ENCODE peak calls at places on chromosomes 4 and X, in seven cellular contexts. One of them, this sample, is unnamed.

GRCh38 chr4:176376032-176376614 is 56.4 kb downstream of the SPCS3 start:
- DNase-seq in H9: no peak
- DNase-seq in H1: no peak
- DNase-seq in neuronal stem cell: no peak
- DNase-seq in IMR-90: peak
- DNase-seq in mesenchymal stem cell: peak
- DNase-seq in mesendoderm: peak
- DNase-seq in this sample: no peak

GRCh38 chrX:123263246-123263757 is 79.2 kb downstream of the GRIA3 start:
- DNase-seq in IMR-90: no peak
- DNase-seq in mesenchymal stem cell: no peak
- DNase-seq in H1: peak
- DNase-seq in H9: no peak
- DNase-seq in neuronal stem cell: peak
- DNase-seq in mesendoderm: peak
- DNase-seq in this sample: no peak

GRCh38 chr4:182320580-182320979 is 77.4 kb downstream of the TENM3 start:
- DNase-seq in H9: no peak
- DNase-seq in neuronal stem cell: no peak
- DNase-seq in IMR-90: no peak
- DNase-seq in H1: no peak
- DNase-seq in mesenchymal stem cell: no peak
- DNase-seq in mesendoderm: no peak
- DNase-seq in this sample: no peak

GRCh38 chr4:86679441-86679840 is 85.3 kb downstream of the PTPN13 start:
- DNase-seq in H9: no peak
- DNase-seq in IMR-90: no peak
- DNase-seq in mesendoderm: no peak
- DNase-seq in neuronal stem cell: no peak
- DNase-seq in mesenchymal stem cell: no peak
- DNase-seq in H1: no peak
- DNase-seq in this sample: peak

GRCh38 chrX:41441934-41442823 is 5.0 kb upstream of the NYX start:
- DNase-seq in H9: peak
- DNase-seq in mesendoderm: peak
- DNase-seq in mesenchymal stem cell: peak
- DNase-seq in neuronal stem cell: peak
- DNase-seq in IMR-90: peak
- DNase-seq in H1: peak
- DNase-seq in this sample: peak

GRCh38 chr4:3219761-3220481 is 29.0 kb upstream of the MSANTD1 start:
- DNase-seq in IMR-90: no peak
- DNase-seq in H9: no peak
- DNase-seq in mesendoderm: no peak
- DNase-seq in H1: no peak
- DNase-seq in mesenchymal stem cell: no peak
- DNase-seq in neuronal stem cell: no peak
- DNase-seq in this sample: no peak

GRCh38 chr4:65893957-65894755 is 223.9 kb upstream of the EPHA5 start:
- DNase-seq in IMR-90: no peak
- DNase-seq in mesenchymal stem cell: no peak
- DNase-seq in neuronal stem cell: no peak
- DNase-seq in mesendoderm: no peak
- DNase-seq in H9: no peak
- DNase-seq in H1: no peak
- DNase-seq in this sample: no peak

GRCh38 chrX:154751669-154752271 is 893 bp upstream of the GAB3 start:
- DNase-seq in H9: no peak
- DNase-seq in H1: no peak
- DNase-seq in IMR-90: no peak
- DNase-seq in mesendoderm: no peak
- DNase-seq in neuronal stem cell: no peak
- DNase-seq in mesenchymal stem cell: no peak
- DNase-seq in this sample: no peak

GRCh38 chr4:156103306-156103705 is 149.6 kb upstream of the CTSO start:
- DNase-seq in H9: no peak
- DNase-seq in mesenchymal stem cell: peak
- DNase-seq in mesendoderm: no peak
- DNase-seq in neuronal stem cell: no peak
- DNase-seq in IMR-90: no peak
- DNase-seq in H1: no peak
- DNase-seq in this sample: no peak

GRCh38 chr4:129446074-129446473 is 350.1 kb downstream of the C4orf33 start:
- DNase-seq in IMR-90: no peak
- DNase-seq in H1: no peak
- DNase-seq in neuronal stem cell: no peak
- DNase-seq in H9: peak
- DNase-seq in mesendoderm: peak
- DNase-seq in mesenchymal stem cell: peak
- DNase-seq in this sample: no peak

GRCh38 chrX:12945494-12945893 is 29.4 kb upstream of the TMSB4X start:
- DNase-seq in H1: no peak
- DNase-seq in IMR-90: no peak
- DNase-seq in H9: no peak
- DNase-seq in neuronal stem cell: no peak
- DNase-seq in mesenchymal stem cell: no peak
- DNase-seq in mesendoderm: no peak
- DNase-seq in this sample: no peak

GRCh38 chrX:12946838-12947544 is 27.9 kb upstream of the TMSB4X start:
- DNase-seq in mesendoderm: peak
- DNase-seq in mesenchymal stem cell: peak
- DNase-seq in H1: peak
- DNase-seq in IMR-90: peak
- DNase-seq in H9: peak
- DNase-seq in neuronal stem cell: peak
- DNase-seq in this sample: peak

GRCh38 chrX:12947545-12948235 is 27.2 kb upstream of the TMSB4X start:
- DNase-seq in H1: no peak
- DNase-seq in neuronal stem cell: no peak
- DNase-seq in mesendoderm: no peak
- DNase-seq in mesenchymal stem cell: no peak
- DNase-seq in IMR-90: no peak
- DNase-seq in H9: no peak
- DNase-seq in this sample: no peak

GRCh38 chrX:12948495-12948894 is 26.4 kb upstream of the TMSB4X start:
- DNase-seq in mesenchymal stem cell: no peak
- DNase-seq in IMR-90: no peak
- DNase-seq in H1: no peak
- DNase-seq in mesendoderm: no peak
- DNase-seq in neuronal stem cell: no peak
- DNase-seq in H9: no peak
- DNase-seq in this sample: no peak

DNA sequence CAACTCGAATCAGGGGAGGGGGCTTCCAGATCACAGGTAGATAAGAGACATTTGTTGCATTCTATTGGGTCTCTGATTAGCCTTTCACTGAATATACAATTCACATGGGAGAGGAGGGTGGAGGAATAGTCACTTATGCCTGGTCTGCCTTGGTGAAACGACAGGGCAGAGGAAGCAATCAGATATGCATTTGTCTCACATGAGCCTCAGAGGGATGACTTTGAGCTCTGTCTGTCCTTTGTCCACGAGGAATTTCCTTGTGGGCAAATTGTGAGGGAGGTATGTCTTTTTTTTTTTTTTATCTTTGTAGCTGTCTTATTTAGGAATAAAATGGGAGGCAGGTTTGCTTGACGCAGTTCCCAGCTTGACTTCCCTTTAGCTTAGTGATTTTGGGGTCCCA is 28.5 kb upstream of the TMSB4X start:
- DNase-seq in mesenchymal stem cell: peak
- DNase-seq in H1: no peak
- DNase-seq in mesendoderm: peak
- DNase-seq in H9: no peak
- DNase-seq in neuronal stem cell: no peak
- DNase-seq in IMR-90: no peak
- DNase-seq in this sample: no peak
- H3K9ac ChIP-seq in mesenchymal stem cell: peak
- H3K9ac ChIP-seq in H1: no peak
- H3K9ac ChIP-seq in mesendoderm: no peak
- H3K9ac ChIP-seq in H9: no peak
- H3K9ac ChIP-seq in neuronal stem cell: no peak
- H3K9ac ChIP-seq in IMR-90: no peak
- H3K9ac ChIP-seq in this sample: no peak

DNA sequence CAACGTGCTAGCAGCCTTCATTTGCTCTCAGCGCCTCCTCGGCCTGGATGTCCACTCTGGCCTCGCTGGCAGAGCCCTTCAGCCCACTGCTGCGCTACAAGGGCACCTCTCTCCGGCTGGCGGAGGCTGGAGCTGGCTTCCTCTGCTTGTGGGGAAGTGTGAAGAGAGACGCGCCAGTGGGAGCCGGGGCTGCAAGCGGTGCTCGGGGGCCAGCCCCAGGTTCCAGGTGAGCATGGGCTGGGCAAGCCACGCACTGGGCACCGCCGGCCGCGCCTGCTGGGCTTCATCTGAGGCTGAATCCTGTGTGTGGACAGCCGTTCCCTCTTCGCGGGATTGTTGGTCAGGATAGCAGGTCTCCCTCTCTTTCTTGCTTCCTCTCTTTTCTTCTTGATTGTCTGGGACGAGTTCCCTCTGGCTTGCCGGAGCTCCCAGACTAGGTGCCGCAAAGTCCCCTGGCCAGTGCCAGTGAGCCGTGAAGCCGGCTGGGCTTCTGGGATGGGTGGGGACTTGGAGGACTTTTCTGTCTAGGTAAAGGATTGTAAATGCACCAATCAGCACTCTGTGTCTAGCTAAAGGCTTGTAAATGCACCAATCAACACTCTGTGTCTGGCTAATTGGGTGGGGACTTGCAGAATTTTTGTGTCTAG is 165.0 kb downstream of the HEPH start:
- DNase-seq in H9: no peak
- DNase-seq in IMR-90: no peak
- DNase-seq in neuronal stem cell: no peak
- DNase-seq in mesendoderm: no peak
- DNase-seq in H1: no peak
- DNase-seq in mesenchymal stem cell: no peak
- DNase-seq in this sample: no peak
- H3K23ac ChIP-seq in H9: no peak
- H3K23ac ChIP-seq in IMR-90: no peak
- H3K23ac ChIP-seq in neuronal stem cell: no peak
- H3K23ac ChIP-seq in mesendoderm: no peak
- H3K23ac ChIP-seq in H1: no peak
- H3K23ac ChIP-seq in mesenchymal stem cell: no peak
- H3K23ac ChIP-seq in this sample: no peak

GRCh38 chrX:39171686-39172085 is 370.4 kb downstream of the MID1IP1 start:
- DNase-seq in mesendoderm: no peak
- DNase-seq in H9: no peak
- DNase-seq in IMR-90: no peak
- DNase-seq in H1: no peak
- DNase-seq in neuronal stem cell: no peak
- DNase-seq in mesenchymal stem cell: no peak
- DNase-seq in this sample: no peak

GRCh38 chrX:39176105-39176504 is 374.8 kb downstream of the MID1IP1 start:
- DNase-seq in H9: no peak
- DNase-seq in mesenchymal stem cell: no peak
- DNase-seq in H1: no peak
- DNase-seq in neuronal stem cell: no peak
- DNase-seq in IMR-90: no peak
- DNase-seq in mesendoderm: no peak
- DNase-seq in this sample: peak

GRCh38 chrX:39174761-39175417 is 373.6 kb downstream of the MID1IP1 start:
- DNase-seq in neuronal stem cell: no peak
- DNase-seq in mesendoderm: no peak
- DNase-seq in H1: no peak
- DNase-seq in H9: no peak
- DNase-seq in IMR-90: no peak
- DNase-seq in mesenchymal stem cell: no peak
- DNase-seq in this sample: no peak

GRCh38 chrX:39170432-39170831 is 369.2 kb downstream of the MID1IP1 start:
- DNase-seq in neuronal stem cell: no peak
- DNase-seq in H9: no peak
- DNase-seq in H1: no peak
- DNase-seq in mesendoderm: no peak
- DNase-seq in mesenchymal stem cell: no peak
- DNase-seq in IMR-90: no peak
- DNase-seq in this sample: no peak

GRCh38 chrX:39175418-39176057 is 374.3 kb downstream of the MID1IP1 start:
- DNase-seq in neuronal stem cell: no peak
- DNase-seq in H1: no peak
- DNase-seq in mesendoderm: no peak
- DNase-seq in H9: no peak
- DNase-seq in mesenchymal stem cell: no peak
- DNase-seq in IMR-90: no peak
- DNase-seq in this sample: peak
- H3K9ac ChIP-seq in neuronal stem cell: no peak
- H3K9ac ChIP-seq in H1: no peak
- H3K9ac ChIP-seq in mesendoderm: no peak
- H3K9ac ChIP-seq in H9: no peak
- H3K9ac ChIP-seq in mesenchymal stem cell: no peak
- H3K9ac ChIP-seq in IMR-90: no peak
- H3K9ac ChIP-seq in this sample: no peak

GRCh38 chr4:82428526-82428968 is 1.7 kb downstream of the HNRNPDL start:
- DNase-seq in mesendoderm: no peak
- DNase-seq in IMR-90: no peak
- DNase-seq in mesenchymal stem cell: no peak
- DNase-seq in H9: no peak
- DNase-seq in neuronal stem cell: no peak
- DNase-seq in H1: no peak
- DNase-seq in this sample: no peak

GRCh38 chr4:82429728-82430192 is 502 bp downstream of the HNRNPDL start:
- DNase-seq in H1: no peak
- DNase-seq in IMR-90: no peak
- DNase-seq in H9: no peak
- DNase-seq in neuronal stem cell: no peak
- DNase-seq in mesendoderm: peak
- DNase-seq in mesenchymal stem cell: no peak
- DNase-seq in this sample: no peak

GRCh38 chr4:82431026-82431745 is 796 bp downstream of the ENOPH1 start:
- DNase-seq in mesenchymal stem cell: peak
- DNase-seq in H9: peak
- DNase-seq in mesendoderm: peak
- DNase-seq in neuronal stem cell: no peak
- DNase-seq in H1: no peak
- DNase-seq in IMR-90: peak
- DNase-seq in this sample: peak

GRCh38 chr4:82430193-82431025 is at the start of the genes ENOPH1 and HNRNPDL:
- DNase-seq in H1: peak
- DNase-seq in H9: peak
- DNase-seq in IMR-90: peak
- DNase-seq in mesenchymal stem cell: peak
- DNase-seq in neuronal stem cell: peak
- DNase-seq in mesendoderm: peak
- DNase-seq in this sample: peak

DNA sequence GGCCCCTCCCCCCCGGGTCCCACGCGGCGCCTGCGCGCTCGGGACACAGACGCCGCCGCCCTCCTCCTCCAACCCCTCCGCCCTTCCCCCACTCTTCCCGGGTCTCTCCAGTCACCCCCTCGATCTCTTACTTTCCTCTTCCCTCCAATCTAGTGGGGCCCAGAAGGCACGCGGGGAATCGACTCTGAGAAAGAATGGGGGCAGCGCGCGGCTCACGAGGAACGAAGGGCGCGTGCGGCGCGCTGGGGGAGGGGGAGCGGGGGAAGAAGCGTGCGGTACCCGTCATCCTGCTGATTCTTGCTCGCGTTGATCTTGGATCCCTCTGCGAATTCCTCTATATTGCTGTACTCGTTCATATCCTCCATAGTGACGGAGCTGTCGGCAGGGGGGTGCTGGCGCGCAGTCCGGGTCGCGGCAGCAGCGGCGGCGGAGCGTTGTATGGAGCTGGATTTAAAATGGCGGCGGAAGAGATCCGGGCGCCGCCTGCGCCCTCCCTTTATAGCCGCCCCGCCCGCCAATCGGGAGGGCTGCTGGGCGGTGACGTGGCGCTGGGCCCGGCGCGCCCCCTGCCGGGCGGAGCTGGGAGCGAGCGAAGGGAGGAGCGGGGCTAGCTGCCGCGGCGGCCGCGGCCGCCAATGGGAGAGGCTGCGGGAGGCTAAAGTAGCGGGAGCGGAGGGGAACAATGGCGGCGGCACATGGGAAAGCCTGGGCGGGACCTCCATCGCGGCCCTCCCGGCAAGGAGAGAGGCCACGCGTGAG is 1.1 kb downstream of the HNRNPDL start:
- DNase-seq in IMR-90: peak
- DNase-seq in mesendoderm: peak
- DNase-seq in H9: peak
- DNase-seq in mesenchymal stem cell: peak
- DNase-seq in H1: peak
- DNase-seq in neuronal stem cell: peak
- DNase-seq in this sample: peak
- H3K23ac ChIP-seq in IMR-90: peak
- H3K23ac ChIP-seq in mesendoderm: peak
- H3K23ac ChIP-seq in H9: no peak
- H3K23ac ChIP-seq in mesenchymal stem cell: no peak
- H3K23ac ChIP-seq in H1: no peak
- H3K23ac ChIP-seq in neuronal stem cell: peak
- H3K23ac ChIP-seq in this sample: no peak